ENCODE peak calls at places on chromosomes 3 and 15, in four cellular contexts. E is mesenchymal stem cell, X is neuronal stem cell, C is IMR-90. R is an unnamed sample.

GRCh38 chr15:93428135-93428534 is 339.1 kb upstream of the RGMA start:
- DNase-seq in E (no peak), X (no peak), C (no peak), R (no peak)

GRCh38 chr3:64011685-64012084 is 11.6 kb downstream of the PSMD6 start:
- DNase-seq in E (peak), X (no peak), C (peak), R (no peak)

GRCh38 chr3:189001559-189001958 is 170.2 kb upstream of the TPRG1 start:
- DNase-seq in E (peak), X (no peak), C (peak), R (peak)

GRCh38 chr3:97037294-97037943 is 223.0 kb downstream of the EPHA6 start:
- DNase-seq in E (no peak), X (no peak), C (no peak), R (no peak)

GRCh38 chr3:134651347-134652041 is 672 bp upstream of the KY start:
- DNase-seq in E (no peak), X (no peak), C (peak), R (no peak)

GRCh38 chr3:130849111-130849552 is 44.8 kb upstream of the ATP2C1 start:
- DNase-seq in E (no peak), X (no peak), C (no peak), R (no peak)

GRCh38 chr3:12922299-12922698 is 80.9 kb upstream of the RPL32 start:
- DNase-seq in E (no peak), X (no peak), C (peak), R (no peak)

GRCh38 chr3:25725810-25726209 is 57.4 kb downstream of the NGLY1 start:
- DNase-seq in E (no peak), X (no peak), C (peak), R (no peak)

GRCh38 chr3:190514163-190515153 is 573 bp downstream of the IL1RAP start:
- DNase-seq in E (peak), X (peak), C (peak), R (peak)

GRCh38 chr15:74788716-74789151 is 6.9 kb downstream of the CSK start:
- DNase-seq in E (no peak), X (no peak), C (no peak), R (no peak)

GRCh38 chr3:123792473-123793201 is 91.5 kb downstream of the MYLK start:
- DNase-seq in E (peak), X (no peak), C (peak), R (peak)

GRCh38 chr3:190359813-190360212 is 28.1 kb upstream of the CLDN16 start:
- DNase-seq in E (no peak), X (no peak), C (no peak), R (no peak)

DNA sequence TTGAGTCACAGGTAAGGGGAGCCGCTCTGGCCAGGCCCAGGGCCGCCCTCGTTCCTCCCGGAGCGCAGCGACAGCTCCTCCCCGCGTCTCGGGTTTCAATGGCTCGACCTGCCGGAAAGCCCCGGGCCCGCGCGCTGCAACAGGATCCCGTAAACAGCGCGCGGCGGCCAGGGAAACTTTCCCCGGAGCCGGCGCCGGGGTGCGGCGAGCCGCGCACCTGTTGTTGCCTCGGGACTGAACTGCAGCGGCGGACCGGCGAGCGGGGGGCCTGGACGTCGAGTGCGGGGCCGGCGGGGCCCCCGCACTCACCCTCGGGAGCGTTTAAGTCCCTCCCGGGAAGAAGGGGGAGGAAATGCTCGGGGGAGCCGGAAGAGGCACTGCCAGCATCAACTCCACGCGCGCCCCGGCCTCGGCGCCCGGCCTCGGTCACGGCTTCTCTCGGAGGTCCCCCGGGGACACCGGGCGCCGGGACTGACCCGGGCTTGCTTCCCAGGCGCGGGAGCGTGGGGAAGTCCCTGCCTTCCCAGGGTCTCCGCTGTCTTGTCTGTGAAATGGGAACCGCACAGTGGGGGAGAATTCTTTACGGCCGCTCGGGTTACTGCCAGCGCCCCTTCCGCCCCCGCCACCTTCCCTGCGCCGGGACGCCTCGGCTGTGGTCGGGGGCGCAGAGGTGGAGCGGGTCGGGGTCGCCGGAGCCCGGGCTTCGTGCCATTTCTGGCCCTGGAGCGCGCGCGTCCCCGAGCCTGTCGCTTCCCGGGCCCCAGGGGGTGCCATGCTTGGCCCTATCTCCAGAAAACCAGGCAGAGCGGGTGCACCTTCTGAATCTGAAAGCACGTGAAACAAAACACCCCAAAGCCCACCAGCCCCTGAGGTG is 7.4 kb upstream of the PGPEP1L start:
- DNase-seq in E (peak), X (peak), C (peak), R (peak)
- H2BK120ac ChIP-seq in E (peak), X (peak), C (peak), R (no peak)

GRCh38 chr3:48929358-48930035 is 10.9 kb downstream of the ARIH2 start:
- DNase-seq in E (no peak), X (no peak), C (peak), R (no peak)
- H3K4me3 ChIP-seq in E (no peak), X (no peak), C (no peak), R (no peak)

DNA sequence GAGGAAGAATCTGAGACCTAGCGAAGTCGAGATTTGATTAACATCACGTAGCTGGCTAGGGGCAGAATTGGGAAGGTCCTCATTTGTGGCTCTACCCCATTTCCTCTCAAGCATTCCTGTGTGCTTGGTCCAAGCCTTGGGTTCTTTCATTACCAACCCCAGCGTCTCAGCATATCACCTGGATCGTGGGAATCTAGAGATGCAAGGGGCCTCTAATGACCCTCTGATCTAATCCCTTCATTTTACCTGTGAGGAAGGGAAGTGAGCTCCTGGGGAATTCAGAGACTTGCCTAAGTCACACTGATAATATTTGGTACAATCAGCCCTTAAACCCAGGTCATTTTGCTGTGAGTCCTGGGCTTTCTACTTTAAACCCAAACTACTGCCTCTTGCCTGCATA is 2.0 kb downstream of the GPR87 start:
- DNase-seq in E (no peak), X (no peak), C (no peak), R (peak)
- H2BK120ac ChIP-seq in E (no peak), X (no peak), C (peak), R (no peak)

DNA sequence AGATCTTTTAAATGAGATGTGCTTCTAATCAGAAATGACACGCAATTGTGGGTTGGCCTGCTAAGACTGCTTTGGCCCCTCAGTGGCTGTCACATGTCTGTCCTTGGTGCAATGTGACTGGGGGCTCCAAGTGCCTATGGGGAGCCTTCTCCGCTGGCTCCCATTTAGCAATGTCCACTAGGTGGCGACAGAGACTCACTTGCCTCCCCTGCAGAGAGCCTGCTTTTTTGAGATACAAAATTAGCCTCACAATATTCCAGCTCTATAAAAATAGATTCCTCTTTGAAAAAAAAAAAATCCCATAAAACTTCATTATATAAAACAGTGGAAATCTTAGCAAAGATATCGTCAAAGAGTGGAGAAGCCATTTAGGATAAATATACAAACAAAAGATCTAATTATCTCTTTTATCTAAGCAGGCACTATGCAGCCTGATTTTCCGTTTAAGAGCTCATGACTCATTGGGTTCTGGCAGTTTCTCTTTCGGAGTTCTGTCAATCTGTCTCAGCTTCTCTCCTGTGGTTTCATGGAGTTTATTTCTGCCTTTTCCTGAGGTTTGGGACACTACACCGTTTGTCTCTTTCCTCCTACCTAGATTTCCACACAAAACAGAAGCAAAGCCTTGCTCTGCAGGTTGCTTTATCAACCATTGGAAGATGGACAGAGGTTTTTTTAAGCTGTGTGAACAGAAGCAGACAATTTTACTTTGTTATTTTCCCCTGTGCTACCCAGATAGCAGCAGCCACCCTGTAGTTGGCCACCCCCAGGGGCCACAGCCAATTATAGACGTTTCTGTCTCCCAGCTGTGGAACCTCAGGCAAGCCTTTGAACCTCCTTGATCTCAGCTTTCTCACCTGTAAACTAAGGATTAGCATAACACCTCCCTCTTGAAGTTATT is 68.4 kb upstream of the TNFAIP8L3 start:
- DNase-seq in E (peak), X (peak), C (peak), R (peak)
- H3K4me3 ChIP-seq in E (no peak), X (no peak), C (peak), R (no peak)